ENCODE peak calls at places on chromosomes 13 and 19, in eight cellular contexts. S is GM23338, Q is left lung, R is adrenal gland, E is body of pancreas, Y is K562, N is SK-N-SH, C is sigmoid colon. I is an unnamed sample. For H3K27me3 and H3K4me1, the result is how much of the 10 kb centered on the place peaks cover.

GRCh38 chr19:1860133-1860775 is 3.1 kb downstream of the KLF16 start:
- DNase-seq in S (peak), R (no peak), N (peak), E (peak), Q (no peak), Y (peak), C (peak), I (peak)

GRCh38 chr13:47726394-47726793 is 274.7 kb downstream of the SUCLA2 start:
- DNase-seq in C (no peak), Q (no peak), Y (no peak), N (no peak), E (no peak), S (no peak), R (no peak), I (no peak)

GRCh38 chr19:58042709-58043340 is 9.0 kb downstream of the ZSCAN1 start:
- DNase-seq in S (peak), Y (no peak), C (no peak), Q (no peak), R (no peak), E (no peak), N (no peak), I (no peak)

GRCh38 chr13:94764576-94765321 is 52.4 kb upstream of the SOX21 start:
- DNase-seq in Q (no peak), R (no peak), E (no peak), Y (no peak), N (no peak), C (no peak), S (no peak), I (no peak)

GRCh38 chr13:23739597-23739996 is 149.6 kb downstream of the MIPEP start:
- DNase-seq in R (no peak), N (no peak), E (no peak), Y (no peak), C (no peak), Q (no peak), S (no peak), I (no peak)

GRCh38 chr13:35460061-35460460 is 16.4 kb downstream of the MAB21L1 start:
- DNase-seq in R (no peak), C (no peak), S (no peak), N (no peak), Q (no peak), E (no peak), Y (no peak), I (no peak)

GRCh38 chr19:47272448-47273312 is 2.0 kb upstream of the INAFM1 start:
- DNase-seq in Y (peak), Q (peak), S (peak), E (peak), R (peak), C (peak), N (no peak), I (no peak)

GRCh38 chr13:36820222-36820621 is 1.2 kb downstream of the RFXAP start:
- DNase-seq in S (no peak), N (no peak), R (no peak), E (no peak), C (no peak), Q (no peak), Y (no peak), I (peak)

GRCh38 chr19:45406165-45406956 is at the start of gene POLR1G:
- DNase-seq in E (peak), Y (peak), Q (peak), R (peak), S (peak), N (peak), C (peak), I (peak)

GRCh38 chr13:24131749-24132148 is 28.8 kb upstream of the SPATA13 start:
- DNase-seq in C (no peak), Y (no peak), Q (no peak), R (no peak), S (no peak), E (no peak), N (no peak), I (no peak)

GRCh38 chr13:53138369-53139036 is 109.9 kb downstream of the OLFM4 start:
- DNase-seq in R (no peak), S (no peak), Y (no peak), N (no peak), C (peak), Q (no peak), E (no peak), I (no peak)

GRCh38 chr19:18603255-18603957 is 3.2 kb downstream of the CRLF1 start:
- DNase-seq in Q (no peak), S (peak), E (no peak), R (no peak), Y (peak), C (no peak), N (peak), I (no peak)

GRCh38 chr19:33260628-33261418 is 35.2 kb upstream of the SLC7A10 start:
- DNase-seq in C (no peak), R (no peak), E (no peak), N (no peak), Q (peak), S (no peak), Y (no peak), I (no peak)

GRCh38 chr13:21318891-21319532 is 140.1 kb downstream of the ZDHHC20 start:
- DNase-seq in S (peak), N (no peak), Q (no peak), C (no peak), R (no peak), Y (no peak), E (no peak), I (no peak)

GRCh38 chr13:114140131-114140908 is 7.9 kb upstream of the RASA3 start:
- DNase-seq in S (no peak), R (no peak), Y (no peak), N (no peak), E (no peak), C (peak), Q (peak), I (peak)

GRCh38 chr13:41917641-41918040 is 43.3 kb downstream of the VWA8 start:
- DNase-seq in C (no peak), S (no peak), Q (no peak), E (no peak), R (no peak), N (no peak), Y (no peak), I (no peak)

GRCh38 chr19:45901912-45902650 is at the start of gene MYPOP:
- DNase-seq in C (no peak), R (no peak), Y (peak), N (peak), S (peak), Q (no peak), E (no peak), I (no peak)

GRCh38 chr13:101514695-101515275 is 62.3 kb downstream of the ITGBL1 start:
- DNase-seq in S (peak), Q (no peak), R (peak), Y (peak), C (no peak), N (peak), E (peak), I (peak)

GRCh38 chr13:37127706-37128241 is 22.3 kb upstream of the CSNK1A1L start:
- DNase-seq in C (no peak), S (no peak), N (no peak), R (no peak), Q (no peak), Y (no peak), E (peak), I (no peak)

GRCh38 chr19:35328851-35329285 is at the start of gene CD22:
- DNase-seq in Y (no peak), S (no peak), N (no peak), C (no peak), E (no peak), Q (peak), R (no peak), I (no peak)
- H3K27me3 ChIP-seq in Y (under half), S (under half), N (half or more), C (under half), E (under half), Q (under half), R (under half), I (under half)

GRCh38 chr19:425056-425455 is 16.1 kb upstream of the C2CD4C start:
- DNase-seq in Y (no peak), Q (peak), R (no peak), N (no peak), S (no peak), C (no peak), E (no peak), I (no peak)

GRCh38 chr19:424546-424945 is 15.6 kb upstream of the C2CD4C start:
- DNase-seq in C (no peak), Q (peak), R (no peak), Y (no peak), E (no peak), N (no peak), S (no peak), I (no peak)

GRCh38 chr19:428144-428543 is 19.2 kb upstream of the C2CD4C start:
- DNase-seq in Y (no peak), C (no peak), N (no peak), Q (peak), E (no peak), R (no peak), S (no peak), I (no peak)

GRCh38 chr19:423691-424466 is 14.9 kb upstream of the C2CD4C start:
- DNase-seq in Q (peak), R (no peak), S (no peak), E (no peak), N (no peak), Y (no peak), C (no peak), I (no peak)

GRCh38 chr19:426725-427445 is 17.9 kb upstream of the C2CD4C start:
- DNase-seq in S (peak), N (peak), Q (peak), Y (no peak), R (no peak), E (no peak), C (no peak), I (no peak)
- H3K27ac ChIP-seq in S (no peak), N (peak), Q (no peak), Y (no peak), R (no peak), E (no peak), C (no peak), I (no peak)

GRCh38 chr19:16371540-16371986 is 46.9 kb downstream of the KLF2 start:
- DNase-seq in C (no peak), Q (peak), N (no peak), R (peak), Y (peak), E (no peak), S (no peak), I (peak)

GRCh38 chr19:16372065-16372915 is 47.7 kb downstream of the KLF2 start:
- DNase-seq in Y (no peak), E (no peak), C (peak), S (no peak), Q (peak), R (no peak), N (no peak), I (no peak)

GRCh38 chr19:16369664-16370576 is 45.3 kb downstream of the KLF2 start:
- DNase-seq in Y (no peak), N (no peak), S (no peak), Q (peak), R (no peak), E (no peak), C (peak), I (peak)

GRCh38 chr19:16369306-16369663 is 44.7 kb downstream of the KLF2 start:
- DNase-seq in N (no peak), C (peak), S (no peak), Y (no peak), R (no peak), E (no peak), Q (no peak), I (no peak)

GRCh38 chr19:16370671-16371391 is 46.2 kb downstream of the KLF2 start:
- DNase-seq in R (no peak), C (no peak), Y (no peak), S (no peak), E (no peak), Q (peak), N (no peak), I (peak)
- H3K4me1 ChIP-seq in R (under half), C (under half), Y (under half), S (under half), E (under half), Q (under half), N (under half), I (half or more)

GRCh38 chr19:12982648-12983047 is 12.6 kb upstream of the NFIX start:
- DNase-seq in C (no peak), Y (no peak), Q (no peak), E (no peak), R (no peak), N (no peak), S (no peak), I (no peak)
- H3K27me3 ChIP-seq in C (under half), Y (under half), Q (under half), E (under half), R (under half), N (under half), S (under half), I (under half)

DNA sequence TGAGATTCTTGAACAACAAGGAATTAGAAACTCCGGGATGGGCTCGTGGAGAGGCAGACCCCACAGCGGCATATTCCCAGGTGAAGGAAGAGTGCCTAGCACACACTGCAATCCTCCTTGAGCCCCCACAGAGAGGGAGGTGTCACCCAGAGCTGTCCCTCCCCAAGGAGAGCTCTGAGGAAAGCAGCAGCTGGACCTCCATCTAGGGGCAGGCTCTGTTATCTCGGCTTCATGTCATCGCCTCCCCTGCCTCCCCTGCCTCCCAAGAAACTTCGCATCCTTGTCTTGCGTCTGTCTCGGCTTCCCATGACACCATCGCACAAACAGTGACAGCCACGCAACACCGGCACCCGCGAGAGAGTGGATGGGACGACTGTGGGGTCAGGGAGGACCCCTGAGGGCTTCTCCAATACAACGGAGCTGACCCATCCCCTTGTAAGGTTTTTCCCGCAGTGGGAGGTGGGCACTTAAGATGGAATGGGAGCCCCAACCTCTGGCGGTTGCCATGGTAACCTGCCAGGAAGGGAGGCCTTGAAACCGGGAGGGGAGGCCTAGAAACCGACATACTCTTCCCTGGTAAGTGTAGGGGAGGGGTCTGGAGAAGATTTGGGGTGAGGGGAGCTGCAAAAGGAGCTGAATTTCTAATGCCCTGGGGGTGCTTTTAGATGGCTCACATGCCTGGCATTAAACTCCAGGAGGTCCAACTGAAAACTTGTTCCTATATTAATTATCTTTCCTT is 16.4 kb downstream of the TLE2 start:
- DNase-seq in R (no peak), N (no peak), E (no peak), C (no peak), Y (no peak), Q (no peak), S (peak), I (no peak)
- H3K27ac ChIP-seq in R (no peak), N (no peak), E (peak), C (no peak), Y (no peak), Q (no peak), S (peak), I (no peak)

GRCh38 chr13:33274264-33274663 is 11.3 kb downstream of the STARD13 start:
- DNase-seq in C (no peak), R (no peak), N (no peak), S (no peak), Q (no peak), E (no peak), Y (no peak), I (no peak)
- H3K4me1 ChIP-seq in C (half or more), R (under half), N (half or more), S (under half), Q (under half), E (half or more), Y (under half), I (under half)

DNA sequence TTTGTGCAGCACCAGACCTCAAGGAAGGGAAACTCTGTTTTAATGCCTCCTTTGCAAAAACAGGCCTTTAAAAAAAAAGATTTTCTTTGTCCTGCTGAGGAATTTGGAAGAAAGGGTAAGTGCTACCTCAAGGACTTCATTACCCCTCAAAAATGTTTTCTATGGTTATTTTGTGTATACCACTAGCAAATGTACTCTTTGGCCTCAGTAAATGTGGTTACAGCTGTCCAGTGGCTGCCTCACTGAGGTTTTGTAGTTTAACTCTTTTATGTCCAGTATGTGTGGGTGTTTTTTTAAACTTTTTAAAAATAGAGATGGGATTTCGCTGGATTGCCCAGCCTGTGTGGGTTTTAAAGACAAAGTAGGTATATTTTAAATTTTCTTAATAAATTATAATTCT is 42.2 kb upstream of the TSC22D1 start:
- DNase-seq in S (no peak), E (no peak), C (no peak), Q (no peak), Y (no peak), N (no peak), R (no peak), I (no peak)
- H3K27me3 ChIP-seq in S (under half), E (under half), C (under half), Q (under half), Y (under half), N (under half), R (under half), I (under half)

I was measured in CD4-positive, alpha-beta memory T cell.